ENCODE peak calls at places on chromosomes 1 and 21, in seven cellular contexts. M, L, K, R, V, E and I are unnamed samples.

GRCh38 chr1:228792601-228793000 is 57.3 kb downstream of the RHOU start:
- DNase-seq in M (no peak), L (no peak), K (no peak), R (no peak), V (no peak), E (no peak), I (no peak)

GRCh38 chr1:192399161-192399560 is 82.4 kb downstream of the RGS21 start:
- DNase-seq in M (no peak), L (no peak), K (peak), R (no peak), V (no peak), E (no peak), I (no peak)

GRCh38 chr1:43783671-43784205 is 76.4 kb downstream of the ST3GAL3 start:
- DNase-seq in M (no peak), L (no peak), K (no peak), R (peak), V (no peak), E (peak), I (peak)

GRCh38 chr1:15100369-15101111 is 53.0 kb upstream of the TMEM51 start:
- DNase-seq in M (peak), L (peak), K (peak), R (peak), V (peak), E (peak), I (peak)

GRCh38 chr1:156689035-156689959 is 12.1 kb upstream of the NES start:
- DNase-seq in M (peak), L (peak), K (peak), R (peak), V (peak), E (peak), I (peak)

GRCh38 chr1:39391741-39392679 is 99.4 kb upstream of the BMP8A start:
- DNase-seq in M (peak), L (peak), K (peak), R (peak), V (no peak), E (no peak), I (peak)

GRCh38 chr1:207867136-207868081 is 43.5 kb downstream of the CD34 start:
- DNase-seq in M (no peak), L (no peak), K (peak), R (no peak), V (peak), E (peak), I (no peak)

GRCh38 chr1:53626576-53626975 is 112.4 kb downstream of the GLIS1 start:
- DNase-seq in M (no peak), L (no peak), K (no peak), R (no peak), V (no peak), E (no peak), I (no peak)

GRCh38 chr1:31760901-31761470 is 3.2 kb downstream of the ADGRB2 start:
- DNase-seq in M (no peak), L (peak), K (no peak), R (peak), V (peak), E (peak), I (peak)

GRCh38 chr1:191350938-191351337 is 807.3 kb upstream of the RGS18 start:
- DNase-seq in M (no peak), L (no peak), K (no peak), R (no peak), V (no peak), E (no peak), I (no peak)

GRCh38 chr1:160830321-160831153 is 32.1 kb downstream of the CD244 start:
- DNase-seq in M (peak), L (peak), K (peak), R (peak), V (peak), E (peak), I (peak)

GRCh38 chr1:227094249-227094966 is 154.3 kb downstream of the COQ8A start:
- DNase-seq in M (no peak), L (no peak), K (no peak), R (no peak), V (no peak), E (no peak), I (no peak)

GRCh38 chr1:5887436-5888290 is 104.6 kb downstream of the NPHP4 start:
- DNase-seq in M (no peak), L (no peak), K (peak), R (no peak), V (peak), E (no peak), I (no peak)

GRCh38 chr1:210151063-210151672 is 81.4 kb upstream of the SERTAD4 start:
- DNase-seq in M (no peak), L (no peak), K (no peak), R (no peak), V (no peak), E (no peak), I (no peak)

GRCh38 chr1:207870279-207871031 is 40.5 kb downstream of the CD34 start:
- DNase-seq in M (no peak), L (no peak), K (no peak), R (no peak), V (no peak), E (no peak), I (no peak)

GRCh38 chr1:47705517-47706130 is 267.8 kb downstream of the FOXD2 start:
- DNase-seq in M (peak), L (no peak), K (no peak), R (no peak), V (no peak), E (no peak), I (no peak)

GRCh38 chr21:45535341-45536081 is 6.7 kb downstream of the SLC19A1 start:
- DNase-seq in M (no peak), L (no peak), K (no peak), R (no peak), V (peak), E (no peak), I (no peak)

GRCh38 chr1:65001238-65001792 is 35.0 kb upstream of the JAK1 start:
- DNase-seq in M (peak), L (peak), K (peak), R (peak), V (peak), E (peak), I (peak)

GRCh38 chr1:54046671-54047383 is 6.2 kb downstream of the TMEM59 start:
- DNase-seq in M (no peak), L (no peak), K (peak), R (peak), V (no peak), E (no peak), I (no peak)

GRCh38 chr21:35579520-35580293 is 480.6 kb downstream of the SETD4 start:
- DNase-seq in M (no peak), L (no peak), K (no peak), R (no peak), V (no peak), E (no peak), I (no peak)

GRCh38 chr21:30102881-30103280 is 63.7 kb downstream of the CLDN17 start:
- DNase-seq in M (no peak), L (no peak), K (no peak), R (no peak), V (no peak), E (no peak), I (no peak)

GRCh38 chr1:209585197-209585596 is 1.7 kb downstream of the CAMK1G start:
- DNase-seq in M (no peak), L (no peak), K (no peak), R (no peak), V (no peak), E (no peak), I (no peak)

GRCh38 chr1:51799372-51799771 is 79.2 kb downstream of the NRDC start:
- DNase-seq in M (no peak), L (no peak), K (no peak), R (no peak), V (no peak), E (no peak), I (no peak)

GRCh38 chr21:17930102-17930501 is 110.9 kb upstream of the C21orf91 start:
- DNase-seq in M (no peak), L (no peak), K (no peak), R (no peak), V (no peak), E (no peak), I (no peak)
- TF ChIP-seq CTCF in M (no peak), L (no peak), K (no peak), R (no peak), V (no peak), E (no peak), I (no peak)

GRCh38 chr1:214551052-214551435 is 358 bp downstream of the PTPN14 start:
- DNase-seq in M (peak), L (no peak), K (no peak), R (no peak), V (peak), E (no peak), I (no peak)
- TF ChIP-seq CTCF in M (no peak), L (no peak), K (no peak), R (no peak), V (no peak), E (no peak), I (no peak)

GRCh38 chr1:27591622-27592021 is 12.3 kb downstream of the AHDC1 start:
- DNase-seq in M (no peak), L (no peak), K (no peak), R (no peak), V (no peak), E (no peak), I (no peak)

GRCh38 chr1:27590917-27591508 is 12.9 kb downstream of the AHDC1 start:
- DNase-seq in M (no peak), L (no peak), K (no peak), R (no peak), V (no peak), E (no peak), I (no peak)

GRCh38 chr1:27589841-27590426 is 14.0 kb downstream of the AHDC1 start:
- DNase-seq in M (no peak), L (no peak), K (peak), R (peak), V (peak), E (no peak), I (no peak)

GRCh38 chr1:27588256-27589232 is 15.4 kb downstream of the AHDC1 start:
- DNase-seq in M (no peak), L (no peak), K (peak), R (no peak), V (no peak), E (no peak), I (peak)

GRCh38 chr1:27589441-27589840 is 14.5 kb downstream of the AHDC1 start:
- DNase-seq in M (no peak), L (no peak), K (no peak), R (no peak), V (no peak), E (no peak), I (no peak)
- TF ChIP-seq CTCF in M (no peak), L (no peak), K (no peak), R (no peak), V (no peak), E (no peak), I (no peak)

DNA sequence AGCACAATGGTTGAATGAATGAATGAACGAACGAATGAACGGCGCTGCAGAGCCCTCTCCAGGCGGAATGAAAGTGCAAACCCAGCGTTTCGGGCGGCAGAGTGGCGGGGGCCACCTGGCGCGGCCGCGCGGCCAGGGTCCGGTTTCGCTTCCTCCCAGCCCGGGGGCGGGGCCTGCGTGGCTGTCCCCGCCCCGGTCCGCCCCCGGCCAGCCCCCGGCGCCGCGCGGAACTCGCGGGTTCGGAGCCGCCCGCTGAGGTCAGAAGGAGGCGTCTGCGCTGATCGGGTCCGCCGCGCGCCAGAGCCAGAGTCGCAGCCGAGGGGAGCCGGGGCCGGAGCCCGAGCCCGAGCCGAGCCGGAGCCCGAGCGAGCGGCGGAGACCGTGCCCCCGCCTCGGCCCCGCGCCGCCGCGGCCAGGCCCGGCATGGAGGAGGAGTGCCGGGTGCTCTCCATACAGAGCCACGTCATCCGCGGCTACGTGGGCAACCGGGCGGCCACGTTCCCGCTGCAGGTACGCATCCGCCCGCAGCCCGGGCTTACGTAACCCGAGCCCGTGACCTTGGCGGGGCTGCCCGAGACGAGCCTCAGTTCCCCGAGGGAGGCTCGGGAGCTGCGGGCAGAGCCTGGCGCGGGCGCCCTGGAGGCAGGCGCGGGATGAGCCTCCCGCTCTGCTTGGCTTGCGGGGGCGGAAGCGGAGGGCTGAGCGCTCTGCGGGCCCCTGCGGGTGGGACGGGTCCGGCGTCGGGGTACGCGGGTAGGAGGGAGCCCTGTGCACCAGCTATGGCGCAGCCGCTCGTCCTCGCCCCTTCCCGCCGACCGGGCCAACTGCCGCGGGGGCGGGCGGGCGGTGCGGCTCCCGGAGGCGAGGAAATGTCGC is at the start of gene PDXK:
- DNase-seq in M (peak), L (peak), K (peak), R (peak), V (peak), E (peak), I (peak)
- TF ChIP-seq CTCF in M (no peak), L (no peak), K (no peak), R (no peak), V (no peak), E (peak), I (peak)

DNA sequence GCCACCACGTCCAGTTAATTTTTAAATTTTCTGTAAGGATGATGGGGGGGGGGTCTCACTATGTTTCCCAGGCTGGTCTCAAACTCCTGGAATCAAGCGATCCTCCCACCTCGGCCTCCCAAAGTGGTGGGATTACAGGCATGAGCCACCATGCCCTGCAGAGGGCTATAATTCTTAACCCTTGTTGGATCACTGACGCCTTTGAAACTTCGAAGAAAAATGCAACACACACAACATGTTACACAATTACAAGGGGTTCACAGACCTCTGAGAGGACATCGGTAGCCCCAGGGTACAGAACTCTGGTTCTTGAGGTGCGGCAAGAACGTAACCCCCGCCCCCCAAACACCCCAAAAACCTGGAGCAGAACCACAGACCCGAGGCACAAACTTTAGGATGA is 8.4 kb upstream of the LUZP1 start:
- DNase-seq in M (no peak), L (no peak), K (no peak), R (no peak), V (no peak), E (no peak), I (no peak)
- TF ChIP-seq CTCF in M (no peak), L (no peak), K (no peak), R (no peak), V (no peak), E (no peak), I (no peak)

GRCh38 chr1:181676269-181676668 is 193.0 kb downstream of the CACNA1E start:
- DNase-seq in M (peak), L (peak), K (no peak), R (peak), V (no peak), E (peak), I (no peak)
- TF ChIP-seq CTCF in M (no peak), L (peak), K (no peak), R (peak), V (peak), E (peak), I (peak)

GRCh38 chr1:2105781-2106524 is 55.7 kb downstream of the PRKCZ start:
- DNase-seq in M (no peak), L (no peak), K (no peak), R (no peak), V (peak), E (no peak), I (no peak)

GRCh38 chr1:2103901-2104590 is 53.8 kb downstream of the PRKCZ start:
- DNase-seq in M (no peak), L (no peak), K (no peak), R (no peak), V (peak), E (no peak), I (no peak)

GRCh38 chr1:2106681-2107405 is 56.6 kb downstream of the PRKCZ start:
- DNase-seq in M (no peak), L (no peak), K (no peak), R (no peak), V (peak), E (no peak), I (no peak)

GRCh38 chr1:2103266-2103900 is 53.2 kb downstream of the PRKCZ start:
- DNase-seq in M (no peak), L (no peak), K (no peak), R (no peak), V (peak), E (no peak), I (no peak)

GRCh38 chr1:2104621-2105427 is 54.6 kb downstream of the PRKCZ start:
- DNase-seq in M (no peak), L (no peak), K (no peak), R (no peak), V (peak), E (no peak), I (no peak)
- TF ChIP-seq CTCF in M (no peak), L (peak), K (no peak), R (peak), V (no peak), E (no peak), I (no peak)